ENCODE peak calls at places on chromosomes 13 and 19, in four cellular contexts. N is K562, Z is HepG2, D is GM12878. T is an unnamed sample.

GRCh38 chr13:29543230-29544215 is 52.0 kb downstream of the SLC7A1 start:
- DNase-seq in N (no peak), Z (peak; percentile 12), D (peak; percentile 44), T (no peak)

GRCh38 chr13:111659842-111660241 is 339.4 kb downstream of the TEX29 start:
- DNase-seq in N (no peak), Z (no peak), D (no peak), T (no peak)

GRCh38 chr19:37931941-37932655 is 25.1 kb downstream of the SIPA1L3 start:
- DNase-seq in N (no peak), Z (peak; percentile 84), D (no peak), T (no peak)

GRCh38 chr13:85261757-85262346 is 537.4 kb downstream of the SLITRK6 start:
- DNase-seq in N (no peak), Z (peak; percentile 3), D (no peak), T (no peak)

GRCh38 chr13:100461309-100462035 is 127.1 kb downstream of the GGACT start:
- DNase-seq in N (no peak), Z (no peak), D (no peak), T (no peak)

GRCh38 chr13:36193151-36193855 is 21.1 kb downstream of the SOHLH2 start:
- DNase-seq in N (no peak), Z (no peak), D (no peak), T (no peak)

GRCh38 chr13:111956261-111957151 is 110.4 kb upstream of the SOX1 start:
- DNase-seq in N (no peak), Z (no peak), D (no peak), T (no peak)

GRCh38 chr19:1756705-1757445 is 3.6 kb downstream of the ONECUT3 start:
- DNase-seq in N (no peak), Z (no peak), D (no peak), T (no peak)

GRCh38 chr13:113926951-113927660 is 46.8 kb downstream of the C13orf46 start:
- DNase-seq in N (no peak), Z (no peak), D (no peak), T (peak; percentile 66)

GRCh38 chr19:35560677-35561076 is 2.8 kb downstream of the ATP4A start:
- DNase-seq in N (no peak), Z (no peak), D (no peak), T (no peak)

GRCh38 chr19:35561436-35561835 is 2.0 kb downstream of the ATP4A start:
- DNase-seq in N (no peak), Z (no peak), D (no peak), T (no peak)

GRCh38 chr19:35563207-35563829 is at the start of gene ATP4A:
- DNase-seq in N (no peak), Z (no peak), D (no peak), T (no peak)

GRCh38 chr19:35562336-35562735 is 1.1 kb downstream of the ATP4A start:
- DNase-seq in N (no peak), Z (no peak), D (no peak), T (no peak)

DNA sequence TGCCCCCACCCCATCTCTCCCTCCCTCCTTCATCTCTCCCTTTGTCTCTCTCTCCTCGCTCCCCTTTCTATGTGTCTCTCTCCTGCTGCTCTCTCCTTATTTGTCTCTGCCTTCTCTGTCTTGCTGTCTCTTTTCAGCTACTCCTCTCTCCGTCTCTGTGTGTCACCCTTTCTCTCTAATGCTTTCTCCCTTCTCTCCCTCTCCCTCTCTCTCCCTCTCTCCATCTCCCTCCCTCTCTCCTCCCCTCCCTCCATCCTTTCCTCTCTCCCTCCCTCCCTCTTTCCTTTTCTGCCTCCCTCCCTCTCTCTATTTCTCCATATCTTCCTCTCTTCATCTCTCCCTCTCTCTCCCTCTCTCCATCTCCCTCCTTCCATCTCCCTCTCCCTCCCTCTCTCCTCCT is 682 bp downstream of the ATP4A start:
- DNase-seq in N (no peak), Z (no peak), D (no peak), T (no peak)
- TF ChIP-seq EP300 in N (no peak), Z (no peak), D (no peak), T (no peak)

GRCh38 chr19:52988506-52988905 is 25.2 kb upstream of the ERVV-1 start:
- DNase-seq in N (no peak), Z (no peak), D (no peak), T (no peak)

GRCh38 chr19:52993342-52994178 is 20.2 kb upstream of the ERVV-1 start:
- DNase-seq in N (peak; percentile 89), Z (no peak), D (no peak), T (peak; percentile 94)

GRCh38 chr19:52992109-52993004 is 21.4 kb upstream of the ERVV-1 start:
- DNase-seq in N (peak; percentile 46), Z (no peak), D (no peak), T (peak; percentile 42)

GRCh38 chr19:52991021-52991420 is 22.7 kb upstream of the ERVV-1 start:
- DNase-seq in N (no peak), Z (no peak), D (no peak), T (no peak)

GRCh38 chr19:52991484-52991883 is 22.2 kb upstream of the ERVV-1 start:
- DNase-seq in N (no peak), Z (no peak), D (no peak), T (no peak)
- TF ChIP-seq ZBTB33 in N (no peak), Z (no peak), D (no peak), T (no peak)

GRCh38 chr19:42563352-42564210 is 31.1 kb downstream of the CEACAM8 start:
- DNase-seq in N (peak; percentile 65), Z (peak; percentile 39), D (no peak), T (peak; percentile 63)
- TF ChIP-seq SIN3A in N (no peak), Z (no peak), D (no peak), T (no peak)

DNA sequence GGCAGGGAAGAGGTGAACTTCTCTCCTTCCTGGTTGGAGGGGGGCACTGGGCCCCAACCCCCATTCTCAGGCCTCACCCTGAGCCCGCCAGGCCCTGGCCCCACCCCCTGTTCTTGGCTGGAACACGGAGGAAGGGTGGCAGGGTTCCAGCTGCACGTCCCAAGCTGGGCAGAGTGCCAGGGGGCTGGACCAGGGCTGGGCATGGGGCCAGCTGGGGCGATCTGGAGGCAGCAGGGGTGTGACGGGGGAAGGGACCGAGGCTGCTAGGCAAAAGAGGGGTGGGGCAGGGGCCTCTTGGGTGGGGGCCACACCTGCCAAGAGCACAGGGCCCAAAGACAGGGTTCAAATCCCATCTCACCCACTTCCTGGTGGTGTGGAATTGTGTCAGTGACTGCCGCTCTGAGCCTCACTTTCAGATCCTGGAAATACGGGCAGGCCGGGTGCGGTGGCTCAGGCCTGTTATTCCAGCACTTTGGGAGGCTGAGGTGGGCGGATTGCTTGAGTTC is 2.2 kb downstream of the HIF3A start:
- DNase-seq in N (no peak), Z (peak; percentile 54), D (no peak), T (peak; percentile 99)
- TF ChIP-seq EP300 in N (no peak), Z (no peak), D (no peak), T (peak; percentile 50)

GRCh38 chr19:18118420-18119242 is 21.1 kb downstream of the MAST3 start:
- DNase-seq in N (no peak), Z (no peak), D (no peak), T (no peak)

GRCh38 chr19:18120127-18120526 is 22.5 kb downstream of the MAST3 start:
- DNase-seq in N (no peak), Z (no peak), D (no peak), T (no peak)

GRCh38 chr19:18119243-18120105 is 21.9 kb downstream of the MAST3 start:
- DNase-seq in N (peak; percentile 30), Z (no peak), D (no peak), T (no peak)

GRCh38 chr19:18117364-18117691 is 19.8 kb downstream of the MAST3 start:
- DNase-seq in N (no peak), Z (no peak), D (no peak), T (no peak)

DNA sequence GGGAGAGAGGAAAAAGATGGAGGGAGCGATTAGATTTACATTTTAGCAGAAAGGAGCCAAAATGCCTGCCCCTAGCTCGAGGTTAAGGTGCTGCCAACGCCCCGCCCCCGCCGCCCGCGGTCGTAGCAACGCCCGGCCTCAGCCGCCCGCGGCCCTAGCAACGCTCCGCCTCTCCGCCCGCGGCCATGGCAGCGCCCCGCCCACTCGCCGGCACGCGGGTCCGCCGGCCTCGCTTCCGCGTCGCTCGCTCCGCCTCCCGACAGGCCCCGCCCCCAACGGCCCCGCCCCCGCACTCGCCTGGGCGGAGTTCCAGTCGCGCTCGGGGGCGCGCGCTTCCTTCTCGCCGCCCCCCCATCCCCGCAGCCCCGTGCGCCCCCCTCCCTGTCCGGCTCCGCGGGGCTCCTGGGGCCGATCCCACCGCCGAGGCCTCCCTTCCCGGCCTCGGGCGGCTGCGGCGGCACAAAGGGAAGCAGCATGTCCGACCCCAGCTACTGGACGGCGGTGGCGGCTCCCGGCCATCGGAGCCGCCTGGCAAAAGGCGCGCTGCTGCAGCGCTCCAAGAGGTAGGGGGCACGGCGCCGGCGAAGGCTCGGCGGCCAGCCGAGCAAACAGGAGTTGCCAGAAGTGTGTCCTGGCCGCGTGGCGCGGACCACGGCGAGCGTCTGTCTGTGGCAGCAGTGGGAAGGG is 20.3 kb downstream of the MAST3 start:
- DNase-seq in N (peak; percentile 98), Z (peak; percentile 71), D (no peak), T (peak; percentile 99)
- TF ChIP-seq ZBTB33 in N (no peak), Z (no peak), D (no peak), T (no peak)

GRCh38 chr19:35232912-35233311 is 4.4 kb upstream of the FAM187B start:
- DNase-seq in N (no peak), Z (peak; percentile 21), D (no peak), T (no peak)
- TF ChIP-seq SIN3A in N (no peak), Z (no peak), D (no peak), T (no peak)